ENCODE peak calls at places on chromosome X, in five cellular contexts. One of them, this sample, is unnamed.

GRCh38 chrX:106484233-106484632 is 127.5 kb upstream of the RADX start:
- DNase-seq in neural progenitor cell: no peak
- DNase-seq in NCI-H1694 treated with DMSO at 0.1 percent for 48 hours: no peak
- DNase-seq in glutamatergic neuron: no peak
- DNase-seq in GM03348: no peak
- DNase-seq in this sample: no peak

GRCh38 chrX:148322906-148323305 is 177.5 kb upstream of the AFF2 start:
- DNase-seq in GM03348: no peak
- DNase-seq in NCI-H1694 treated with DMSO at 0.1 percent for 48 hours: no peak
- DNase-seq in glutamatergic neuron: no peak
- DNase-seq in neural progenitor cell: no peak
- DNase-seq in this sample: no peak

GRCh38 chrX:104863466-104863865 is 297.5 kb downstream of the IL1RAPL2 start:
- DNase-seq in neural progenitor cell: no peak
- DNase-seq in GM03348: no peak
- DNase-seq in NCI-H1694 treated with DMSO at 0.1 percent for 48 hours: no peak
- DNase-seq in glutamatergic neuron: no peak
- DNase-seq in this sample: no peak

GRCh38 chrX:53992589-53992988 is 51.7 kb downstream of the PHF8 start:
- DNase-seq in neural progenitor cell: no peak
- DNase-seq in GM03348: no peak
- DNase-seq in glutamatergic neuron: no peak
- DNase-seq in NCI-H1694 treated with DMSO at 0.1 percent for 48 hours: no peak
- DNase-seq in this sample: no peak

GRCh38 chrX:134718329-134719317 is 60.4 kb upstream of the PLAC1 start:
- DNase-seq in glutamatergic neuron: no peak
- DNase-seq in NCI-H1694 treated with DMSO at 0.1 percent for 48 hours: no peak
- DNase-seq in neural progenitor cell: no peak
- DNase-seq in GM03348: peak; percentile 78
- DNase-seq in this sample: peak; percentile 5

GRCh38 chrX:102341867-102342266 is 94.9 kb downstream of the NXF2 start:
- DNase-seq in NCI-H1694 treated with DMSO at 0.1 percent for 48 hours: no peak
- DNase-seq in neural progenitor cell: no peak
- DNase-seq in GM03348: no peak
- DNase-seq in glutamatergic neuron: no peak
- DNase-seq in this sample: no peak

GRCh38 chrX:7985568-7985967 is 58.4 kb upstream of the PNPLA4 start:
- DNase-seq in glutamatergic neuron: no peak
- DNase-seq in NCI-H1694 treated with DMSO at 0.1 percent for 48 hours: no peak
- DNase-seq in GM03348: no peak
- DNase-seq in neural progenitor cell: no peak
- DNase-seq in this sample: no peak

GRCh38 chrX:912677-913076 is 282.1 kb downstream of the SHOX start:
- DNase-seq in GM03348: no peak
- DNase-seq in glutamatergic neuron: no peak
- DNase-seq in NCI-H1694 treated with DMSO at 0.1 percent for 48 hours: no peak
- DNase-seq in neural progenitor cell: no peak
- DNase-seq in this sample: no peak

GRCh38 chrX:12497832-12498591 is 293.2 kb upstream of the PRPS2 start:
- DNase-seq in neural progenitor cell: peak; percentile 47
- DNase-seq in NCI-H1694 treated with DMSO at 0.1 percent for 48 hours: no peak
- DNase-seq in GM03348: no peak
- DNase-seq in glutamatergic neuron: peak; percentile 24
- DNase-seq in this sample: no peak

GRCh38 chrX:70174754-70175153 is 2.5 kb upstream of the DGAT2L6 start:
- DNase-seq in GM03348: no peak
- DNase-seq in glutamatergic neuron: no peak
- DNase-seq in NCI-H1694 treated with DMSO at 0.1 percent for 48 hours: no peak
- DNase-seq in neural progenitor cell: no peak
- DNase-seq in this sample: no peak

GRCh38 chrX:115679460-115679859 is 118.5 kb downstream of the PLS3 start:
- DNase-seq in GM03348: peak; percentile 31
- DNase-seq in neural progenitor cell: peak; percentile 54
- DNase-seq in NCI-H1694 treated with DMSO at 0.1 percent for 48 hours: peak; percentile 60
- DNase-seq in glutamatergic neuron: no peak
- DNase-seq in this sample: peak; percentile 6

GRCh38 chrX:13770013-13770412 is 35.5 kb downstream of the OFD1 start:
- DNase-seq in NCI-H1694 treated with DMSO at 0.1 percent for 48 hours: no peak
- DNase-seq in GM03348: no peak
- DNase-seq in neural progenitor cell: no peak
- DNase-seq in glutamatergic neuron: no peak
- DNase-seq in this sample: no peak

GRCh38 chrX:35670894-35671293 is 127.2 kb upstream of the MAGEB16 start:
- DNase-seq in neural progenitor cell: no peak
- DNase-seq in glutamatergic neuron: no peak
- DNase-seq in GM03348: no peak
- DNase-seq in NCI-H1694 treated with DMSO at 0.1 percent for 48 hours: no peak
- DNase-seq in this sample: no peak

GRCh38 chrX:140362861-140363260 is 142.0 kb downstream of the SOX3 start:
- DNase-seq in NCI-H1694 treated with DMSO at 0.1 percent for 48 hours: no peak
- DNase-seq in neural progenitor cell: no peak
- DNase-seq in glutamatergic neuron: no peak
- DNase-seq in GM03348: no peak
- DNase-seq in this sample: no peak

This sample was measured in cerebellar cortex.